ENCODE peak calls at places on chromosomes 5 and 9, in ten cellular contexts. O is skeletal muscle cell; U is activated CD8-positive, alpha-beta T cell treated with anti-CD3 and anti-CD28 coated beads for 36 hours; Y is HT1080; B is psoas muscle; T is left ventricle myocardium inferior; H is effector CD4-positive, alpha-beta T cell; M is hippocampal formation; R is NCI-H2081; I is T-helper 1 cell. P is an unnamed sample.

GRCh38 chr5:139383993-139384590 is 995 bp upstream of the SLC23A1 start:
- DNase-seq in O (no peak), U (no peak), Y (no peak), B (no peak), T (no peak), H (no peak), M (no peak), R (no peak), I (no peak), P (no peak)

GRCh38 chr5:144711172-144711571 is 540.5 kb downstream of the KCTD16 start:
- DNase-seq in O (no peak), U (no peak), Y (no peak), B (no peak), T (no peak), H (no peak), M (no peak), R (no peak), I (no peak), P (no peak)

GRCh38 chr9:33193818-33194217 is 26.7 kb upstream of the B4GALT1 start:
- DNase-seq in O (no peak), U (no peak), Y (peak), B (no peak), T (no peak), H (no peak), M (no peak), R (no peak), I (no peak), P (no peak)

GRCh38 chr5:125277494-125278154 is 531.2 kb upstream of the ZNF608 start:
- DNase-seq in O (peak), U (no peak), Y (peak), B (no peak), T (no peak), H (no peak), M (no peak), R (no peak), I (no peak), P (peak)

GRCh38 chr9:22954964-22955363 is 508.3 kb downstream of the DMRTA1 start:
- DNase-seq in O (no peak), U (no peak), Y (no peak), B (no peak), T (no peak), H (no peak), M (no peak), R (no peak), I (no peak), P (no peak)

GRCh38 chr5:57529864-57530263 is 47.3 kb upstream of the ACTBL2 start:
- DNase-seq in O (no peak), U (no peak), Y (no peak), B (no peak), T (no peak), H (no peak), M (no peak), R (no peak), I (no peak), P (no peak)

GRCh38 chr5:1762878-1763547 is 36.6 kb downstream of the MRPL36 start:
- DNase-seq in O (no peak), U (no peak), Y (no peak), B (no peak), T (no peak), H (no peak), M (no peak), R (no peak), I (no peak), P (no peak)

GRCh38 chr9:94870793-94871558 is 144.5 kb downstream of the AOPEP start:
- DNase-seq in O (no peak), U (peak), Y (no peak), B (peak), T (peak), H (peak), M (no peak), R (no peak), I (peak), P (no peak)

GRCh38 chr9:70988551-70988950 is 132.9 kb downstream of the TRPM3 start:
- DNase-seq in O (no peak), U (no peak), Y (no peak), B (no peak), T (no peak), H (no peak), M (no peak), R (no peak), I (no peak), P (no peak)

P was measured in AG04449.